ENCODE peak calls at places on chromosomes 7 and 10, in ten cellular contexts. Y is left colon; D is KG1; S is effector CD4-positive, alpha-beta T cell; L is heart right ventricle; J is brain microvascular endothelial cell; E is NAMALWA; X is Caki2; V is HT1080; C is natural killer cell. O is an unnamed sample.

GRCh38 chr10:109838592-109839244 is 84.6 kb downstream of the XPNPEP1 start:
- DNase-seq in Y (no peak), D (no peak), S (no peak), L (no peak), J (no peak), E (no peak), X (no peak), V (no peak), C (no peak), O (no peak)

GRCh38 chr7:129913428-129913827 is 39.3 kb downstream of the UBE2H start:
- DNase-seq in Y (no peak), D (no peak), S (no peak), L (no peak), J (no peak), E (no peak), X (no peak), V (no peak), C (no peak), O (no peak)

GRCh38 chr7:13166801-13167200 is 479.4 kb downstream of the ARL4A start:
- DNase-seq in Y (no peak), D (no peak), S (no peak), L (no peak), J (no peak), E (no peak), X (no peak), V (no peak), C (no peak), O (no peak)

GRCh38 chr10:30637881-30638467 is 8.4 kb upstream of the LYZL2 start:
- DNase-seq in Y (no peak), D (no peak), S (no peak), L (no peak), J (peak), E (no peak), X (peak), V (peak), C (no peak), O (peak)

GRCh38 chr7:157542669-157543021 is 205.8 kb downstream of the DNAJB6 start:
- DNase-seq in Y (no peak), D (no peak), S (no peak), L (no peak), J (no peak), E (no peak), X (no peak), V (no peak), C (no peak), O (no peak)

GRCh38 chr10:77319557-77319956 is 318.1 kb downstream of the KCNMA1 start:
- DNase-seq in Y (no peak), D (no peak), S (no peak), L (no peak), J (peak), E (no peak), X (no peak), V (no peak), C (no peak), O (peak)

GRCh38 chr10:61130366-61130765 is 186.4 kb upstream of the RHOBTB1 start:
- DNase-seq in Y (no peak), D (no peak), S (no peak), L (no peak), J (peak), E (no peak), X (no peak), V (no peak), C (no peak), O (peak)

GRCh38 chr7:127514499-127514898 is 70.9 kb downstream of the GCC1 start:
- DNase-seq in Y (no peak), D (no peak), S (no peak), L (no peak), J (peak), E (peak), X (peak), V (peak), C (no peak), O (peak)

GRCh38 chr10:95394161-95394880 is 103.5 kb upstream of the PDLIM1 start:
- DNase-seq in Y (no peak), D (no peak), S (no peak), L (no peak), J (no peak), E (no peak), X (peak), V (peak), C (no peak), O (peak)

O was measured in H4.